ENCODE peak calls at places on chromosome 13, in four cellular contexts. W is cardiac muscle cell, N is left ventricle myocardium inferior, G is breast epithelium. Z is an unnamed sample.

GRCh38 chr13:23081246-23081645 is 99.5 kb upstream of the SGCG start:
- DNase-seq in W (no peak), N (no peak), G (no peak), Z (no peak)

GRCh38 chr13:83350569-83350968 is 531.7 kb downstream of the SLITRK1 start:
- DNase-seq in W (no peak), N (no peak), G (no peak), Z (no peak)

GRCh38 chr13:112225429-112226090 is 150.6 kb upstream of the SPACA7 start:
- DNase-seq in W (no peak), N (no peak), G (no peak), Z (no peak)

GRCh38 chr13:37058801-37059135 is 720 bp downstream of the SUPT20H start:
- DNase-seq in W (peak; percentile 58), N (no peak), G (no peak), Z (no peak)

GRCh38 chr13:113216165-113217056 is 7.0 kb downstream of the CUL4A start:
- DNase-seq in W (peak; percentile 88), N (peak; percentile 47), G (peak; percentile 37), Z (peak; percentile 73)

GRCh38 chr13:91405240-91405639 is 6.8 kb downstream of the GPC5 start:
- DNase-seq in W (no peak), N (no peak), G (no peak), Z (no peak)

GRCh38 chr13:76764429-76764828 is 121.8 kb downstream of the KCTD12 start:
- DNase-seq in W (no peak), N (peak; percentile 67), G (no peak), Z (peak; percentile 69)

GRCh38 chr13:111502957-111503356 is 182.5 kb downstream of the TEX29 start:
- DNase-seq in W (no peak), N (no peak), G (no peak), Z (no peak)

GRCh38 chr13:46655727-46656180 is 102.8 kb downstream of the LRCH1 start:
- DNase-seq in W (peak; percentile 25), N (no peak), G (peak; percentile 83), Z (no peak)

GRCh38 chr13:86002921-86003488 is 203.8 kb upstream of the SLITRK6 start:
- DNase-seq in W (no peak), N (no peak), G (no peak), Z (no peak)

GRCh38 chr13:79185580-79185979 is 220.5 kb downstream of the RBM26 start:
- DNase-seq in W (no peak), N (no peak), G (no peak), Z (no peak)

GRCh38 chr13:51937320-51938290 is 73.6 kb downstream of the ATP7B start:
- DNase-seq in W (no peak), N (no peak), G (no peak), Z (no peak)

DNA sequence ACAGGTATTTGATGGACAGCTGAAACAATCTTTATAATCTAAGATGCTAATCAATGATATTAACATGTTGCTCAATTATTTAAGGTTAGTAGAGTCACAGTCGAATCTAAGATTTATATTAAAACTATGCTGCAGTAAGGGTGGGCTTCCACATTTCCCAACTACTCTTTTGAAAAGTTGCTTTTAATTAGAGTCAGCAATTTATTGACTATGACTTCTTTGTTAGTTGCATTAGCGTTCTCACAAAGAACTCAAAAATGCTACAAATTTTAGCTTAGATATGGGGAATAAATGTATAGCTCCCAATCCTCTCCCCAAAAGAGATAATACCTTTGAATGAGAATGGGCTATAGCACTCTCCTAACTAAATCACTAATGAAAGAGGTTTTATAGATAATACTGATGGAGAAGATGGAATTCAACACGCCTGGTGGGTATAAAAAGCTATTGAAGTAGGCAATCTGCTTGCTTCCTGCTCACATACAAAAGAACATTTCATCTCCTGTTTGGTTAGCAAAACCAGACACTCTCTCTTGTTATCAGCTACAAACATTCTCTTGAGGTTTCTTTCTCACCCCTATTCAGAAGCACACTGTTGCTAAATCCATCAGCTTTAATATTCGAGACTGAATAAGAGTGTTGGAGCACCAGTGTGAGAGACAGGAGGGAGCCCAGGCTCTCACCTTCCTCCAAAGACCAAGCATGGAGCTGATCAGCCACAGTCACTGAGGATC is 2.4 kb upstream of the FLT1 start:
- DNase-seq in W (peak; percentile 36), N (no peak), G (no peak), Z (no peak)
- H3K27me3 ChIP-seq in W (no peaks in the 10 kb centered on the region), N (peaks cover 48% of the 10 kb centered on the region), G (peaks cover 36% of the 10 kb centered on the region), Z (peaks cover 6% of the 10 kb centered on the region)

GRCh38 chr13:110396913-110397379 is 89.9 kb downstream of the COL4A2 start:
- DNase-seq in W (no peak), N (peak; percentile 87), G (peak; percentile 92), Z (peak; percentile 75)
- H3K4me3 ChIP-seq in W (no peak overlapping the region), N (peak overlapping the region; percentile 38), G (peak overlapping the region; percentile 27), Z (peak overlapping the region; percentile 1)

DNA sequence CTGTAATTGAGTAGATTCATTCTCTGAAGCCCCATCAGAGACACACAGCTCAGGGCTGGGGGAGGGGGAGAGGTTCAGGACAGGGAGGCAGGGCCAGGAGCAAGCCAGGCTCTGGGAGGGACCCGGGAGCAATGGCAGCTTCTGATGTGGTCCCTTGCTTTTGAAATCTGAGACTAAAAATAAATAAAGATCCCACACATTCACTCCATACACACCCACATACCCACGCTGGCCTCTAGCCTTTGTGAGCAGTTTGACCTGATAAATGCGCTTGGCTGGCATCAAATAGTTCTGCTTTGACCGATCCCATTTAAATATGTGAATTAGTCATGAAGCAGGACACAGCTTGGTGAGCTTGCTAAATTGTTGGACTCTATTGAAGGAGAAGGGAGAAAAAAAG is 32.9 kb downstream of the GSX1 start:
- DNase-seq in W (no peak), N (no peak), G (no peak), Z (no peak)
- H3K27me3 ChIP-seq in W (peaks cover 96% of the 10 kb centered on the region), N (peaks cover 96% of the 10 kb centered on the region), G (peaks cover 77% of the 10 kb centered on the region), Z (peaks cover 9% of the 10 kb centered on the region)

GRCh38 chr13:25469179-25469545 is 97.4 kb downstream of the ATP8A2 start:
- DNase-seq in W (no peak), N (no peak), G (no peak), Z (no peak)
- H3K4me3 ChIP-seq in W (peak overlapping the region; percentile 16), N (no peak overlapping the region), G (peak overlapping the region; percentile 36), Z (no peak overlapping the region)

DNA sequence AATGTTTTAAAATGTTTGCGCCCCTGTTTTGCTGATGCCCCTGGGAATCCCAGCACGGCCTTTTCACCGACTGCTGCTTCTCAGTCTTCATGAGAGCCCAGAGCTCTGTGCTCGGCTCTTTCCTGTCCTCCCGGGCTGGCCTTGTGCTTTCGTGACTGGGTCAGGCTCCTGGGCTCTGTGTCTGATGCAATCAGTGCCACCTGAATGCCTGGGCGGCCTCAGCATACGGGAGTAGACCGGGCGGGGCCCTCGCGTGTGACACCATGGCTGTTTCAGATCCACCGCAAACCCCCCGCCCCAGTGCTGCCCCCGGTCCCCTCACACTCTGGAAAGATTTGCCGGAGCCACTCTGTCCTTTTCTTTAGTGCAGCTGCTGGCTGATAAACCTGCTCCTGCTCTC is 21.4 kb downstream of the PABPC3 start:
- DNase-seq in W (no peak), N (no peak), G (no peak), Z (no peak)
- H3K27me3 ChIP-seq in W (no peaks in the 10 kb centered on the region), N (peaks cover 63% of the 10 kb centered on the region), G (peaks cover 13% of the 10 kb centered on the region), Z (no peaks in the 10 kb centered on the region)

GRCh38 chr13:38848360-38848759 is 142.3 kb downstream of the STOML3 start:
- DNase-seq in W (no peak), N (no peak), G (no peak), Z (no peak)

GRCh38 chr13:38849316-38849715 is 141.3 kb downstream of the STOML3 start:
- DNase-seq in W (no peak), N (no peak), G (no peak), Z (no peak)

DNA sequence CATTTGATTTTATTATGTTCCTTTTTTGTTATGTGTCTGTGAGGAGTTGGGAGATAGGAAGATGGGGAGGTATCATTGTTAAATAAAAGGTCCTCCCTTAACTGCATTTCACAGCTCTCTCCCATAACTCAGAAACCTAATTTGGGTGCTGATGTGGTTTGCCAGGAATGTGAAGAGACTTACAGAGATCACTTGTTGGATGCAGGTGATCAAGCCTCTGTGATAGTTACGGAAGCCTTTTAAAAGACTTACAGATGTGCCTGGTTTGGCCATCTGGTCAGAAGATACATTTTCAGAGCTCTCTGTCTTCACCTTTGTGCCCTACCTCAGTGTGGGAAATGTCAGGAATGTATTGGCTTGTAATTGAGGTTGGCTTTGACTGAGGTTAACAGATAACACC is 146.1 kb downstream of the STOML3 start:
- DNase-seq in W (no peak), N (no peak), G (no peak), Z (no peak)
- H3K4me3 ChIP-seq in W (no peak overlapping the region), N (no peak overlapping the region), G (no peak overlapping the region), Z (no peak overlapping the region)

DNA sequence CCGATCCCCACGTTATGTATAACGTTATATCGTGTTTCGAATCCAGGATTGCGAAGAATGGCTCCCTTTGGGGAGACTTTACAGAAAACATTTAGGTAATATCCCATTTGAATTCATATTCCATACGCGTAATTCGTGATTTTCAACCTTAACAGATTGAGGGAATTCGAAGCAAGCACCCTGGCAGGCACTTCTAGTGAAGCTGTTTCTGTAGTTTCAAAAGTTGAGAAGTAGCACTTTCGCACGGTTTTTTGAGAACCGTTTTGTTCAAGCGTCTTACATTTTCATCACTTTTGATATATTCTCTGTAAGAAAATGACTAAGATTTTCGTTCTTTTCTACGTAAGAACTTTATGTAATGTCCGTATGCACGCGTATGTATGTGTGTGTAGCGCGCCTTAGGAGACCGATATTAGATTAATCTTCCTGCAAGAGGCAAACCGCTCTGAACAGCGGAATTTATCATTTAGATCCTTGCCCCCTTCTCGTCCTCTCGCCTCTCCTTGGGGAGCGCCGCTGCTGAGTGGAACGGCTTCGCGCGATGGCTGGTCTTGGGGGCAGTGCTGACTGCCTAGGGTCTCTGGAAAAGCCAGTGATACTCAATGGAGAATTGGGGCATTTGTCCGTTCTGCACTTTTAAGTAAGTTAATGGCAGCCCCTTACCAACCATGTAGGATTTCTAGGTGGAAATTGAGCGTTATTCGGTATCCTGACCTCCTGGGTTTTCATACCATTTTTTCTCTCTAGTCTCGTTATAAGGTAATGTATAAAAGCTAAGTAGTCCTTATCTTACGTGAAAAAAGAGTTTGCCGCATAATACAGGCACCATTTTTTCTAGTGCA is 4.8 kb downstream of the MAB21L1 start:
- DNase-seq in W (peak; percentile 36), N (no peak), G (no peak), Z (no peak)
- H3K27me3 ChIP-seq in W (peaks cover 87% of the 10 kb centered on the region), N (no peaks in the 10 kb centered on the region), G (peaks cover 7% of the 10 kb centered on the region), Z (peaks cover 2% of the 10 kb centered on the region)

GRCh38 chr13:33348366-33348765 is 62.8 kb upstream of the STARD13 start:
- DNase-seq in W (no peak), N (no peak), G (no peak), Z (no peak)
- H3K4me3 ChIP-seq in W (no peak overlapping the region), N (peak overlapping the region; percentile 89), G (no peak overlapping the region), Z (no peak overlapping the region)

GRCh38 chr13:98897706-98898105 is 80.2 kb downstream of the DOCK9 start:
- DNase-seq in W (no peak), N (no peak), G (no peak), Z (no peak)

GRCh38 chr13:98896083-98896867 is 81.6 kb downstream of the DOCK9 start:
- DNase-seq in W (no peak), N (no peak), G (no peak), Z (no peak)

GRCh38 chr13:98900442-98900841 is 77.4 kb downstream of the DOCK9 start:
- DNase-seq in W (no peak), N (no peak), G (no peak), Z (no peak)

GRCh38 chr13:98893361-98893760 is 84.5 kb downstream of the DOCK9 start:
- DNase-seq in W (no peak), N (no peak), G (no peak), Z (no peak)

GRCh38 chr13:98896868-98897144 is 81.1 kb downstream of the DOCK9 start:
- DNase-seq in W (no peak), N (no peak), G (no peak), Z (no peak)
- H3K27me3 ChIP-seq in W (no peaks in the 10 kb centered on the region), N (no peaks in the 10 kb centered on the region), G (no peaks in the 10 kb centered on the region), Z (no peaks in the 10 kb centered on the region)